ENCODE peak calls at places on chromosomes 5 and 9, in eight cellular contexts. V is GM12865; F is iPS DF 6.9; B is HEK293T; R is activated CD8-positive, alpha-beta memory T cell treated with anti-CD3 and anti-CD28 coated beads for 4 hours; O is cardiac fibroblast; E is activated effector memory CD4-positive, alpha-beta T cell treated with anti-CD3 and anti-CD28 coated beads, Interleukin-2, amount 50 U/mL, for 16 hours; C is activated CD4-positive, alpha-beta T cell treated with anti-CD3 and anti-CD28 coated beads, Interleukin-2, amount 10 ng/mL, durations not matched to agents 7 days and 5 days. J is an unnamed sample.

GRCh38 chr5:68648944-68649874 is 433.7 kb downstream of the PIK3R1 start:
- DNase-seq in B (no peak), V (no peak), R (no peak), C (no peak), E (no peak), O (no peak), F (no peak), J (no peak)

GRCh38 chr5:147418613-147419012 is 91.3 kb downstream of the DPYSL3 start:
- DNase-seq in F (no peak), C (no peak), R (no peak), B (no peak), E (no peak), O (no peak), V (no peak), J (no peak)

GRCh38 chr5:88879724-88880123 is 3.3 kb downstream of the MEF2C start:
- DNase-seq in F (no peak), R (no peak), C (no peak), B (no peak), V (peak), E (no peak), O (no peak), J (no peak)

GRCh38 chr5:149611327-149611726 is 30.0 kb downstream of the ARHGEF37 start:
- DNase-seq in O (peak), C (no peak), R (no peak), E (no peak), B (no peak), V (no peak), F (no peak), J (no peak)

GRCh38 chr9:94907246-94907936 is 180.9 kb downstream of the AOPEP start:
- DNase-seq in E (no peak), R (no peak), C (no peak), B (no peak), O (no peak), F (no peak), V (no peak), J (no peak)

GRCh38 chr9:131997076-131997475 is 82.6 kb downstream of the MED27 start:
- DNase-seq in B (no peak), E (no peak), O (no peak), R (no peak), F (no peak), C (no peak), V (no peak), J (no peak)

GRCh38 chr5:96852769-96853168 is 23.5 kb upstream of the ERAP2 start:
- DNase-seq in C (no peak), O (no peak), B (no peak), V (no peak), E (no peak), F (no peak), R (no peak), J (no peak)

GRCh38 chr5:168106008-168106761 is 185.3 kb upstream of the WWC1 start:
- DNase-seq in E (no peak), O (no peak), F (no peak), R (no peak), V (no peak), C (no peak), B (no peak), J (no peak)

GRCh38 chr9:134724231-134724911 is 82.8 kb downstream of the COL5A1 start:
- DNase-seq in E (no peak), F (no peak), B (no peak), V (no peak), C (no peak), O (peak), R (no peak), J (no peak)

GRCh38 chr9:89680547-89681467 is 76.0 kb downstream of the GADD45G start:
- DNase-seq in O (no peak), C (no peak), F (no peak), B (no peak), R (no peak), E (no peak), V (no peak), J (no peak)

GRCh38 chr5:9790276-9790675 is 160.1 kb upstream of the TAS2R1 start:
- DNase-seq in O (no peak), V (no peak), B (no peak), E (no peak), C (no peak), R (no peak), F (no peak), J (no peak)

GRCh38 chr5:31375999-31376720 is 155.7 kb downstream of the DROSHA start:
- DNase-seq in F (no peak), B (no peak), E (no peak), C (no peak), O (no peak), V (no peak), R (no peak), J (no peak)

GRCh38 chr9:135711881-135712280 is 9.9 kb downstream of the KCNT1 start:
- DNase-seq in O (no peak), V (no peak), E (no peak), C (no peak), B (no peak), R (no peak), F (no peak), J (no peak)

GRCh38 chr9:133427658-133428348 is 5.6 kb downstream of the ADAMTS13 start:
- DNase-seq in O (no peak), F (no peak), B (no peak), C (no peak), R (no peak), V (no peak), E (no peak), J (no peak)

GRCh38 chr9:77743381-77743780 is 95.3 kb upstream of the GNA14 start:
- DNase-seq in O (peak), E (no peak), B (no peak), V (no peak), C (no peak), F (no peak), R (no peak), J (no peak)

GRCh38 chr5:1000329-1000728 is 8.3 kb upstream of the NKD2 start:
- DNase-seq in F (no peak), O (no peak), E (peak), B (no peak), R (no peak), C (no peak), V (no peak), J (no peak)

GRCh38 chr5:14208071-14209021 is 65.2 kb downstream of the TRIO start:
- DNase-seq in C (no peak), E (no peak), B (no peak), R (no peak), F (no peak), O (peak), V (peak), J (no peak)

GRCh38 chr5:141383345-141383744 is 803 bp downstream of the PCDHGA7 start:
- DNase-seq in O (no peak), C (no peak), F (no peak), B (no peak), E (no peak), V (no peak), R (no peak), J (no peak)

GRCh38 chr5:103894882-103895281 is 332.3 kb upstream of the NUDT12 start:
- DNase-seq in B (no peak), R (no peak), C (no peak), V (no peak), F (no peak), E (no peak), O (no peak), J (no peak)

GRCh38 chr5:126888180-126888579 is 111.2 kb downstream of the LMNB1 start:
- DNase-seq in R (no peak), B (no peak), E (no peak), F (no peak), C (no peak), O (no peak), V (no peak), J (no peak)